ENCODE peak calls at places on chromosomes 4 and X, in seven cellular contexts. D is HCT116, M is HepG2, Y is GM12878, Q is SK-N-SH, F is K562, X is H1. H is an unnamed sample.

GRCh38 chr4:71411976-71412375 is 73.2 kb downstream of the SLC4A4 start:
- DNase-seq in D (no peak), M (no peak), Y (no peak), Q (no peak), F (no peak), X (no peak), H (no peak)

GRCh38 chrX:137227164-137227563 is 193.4 kb upstream of the GPR101 start:
- DNase-seq in D (no peak), M (no peak), Y (no peak), Q (no peak), F (no peak), X (no peak), H (no peak)

GRCh38 chr4:156201050-156201449 is 247.4 kb upstream of the CTSO start:
- DNase-seq in D (no peak), M (no peak), Y (peak), Q (no peak), F (no peak), X (no peak), H (no peak)

GRCh38 chrX:131762802-131763234 is 218.9 kb downstream of the OR13H1 start:
- DNase-seq in D (no peak), M (no peak), Y (peak), Q (peak), F (peak), X (no peak), H (peak)

GRCh38 chrX:56564921-56565861 is 1.8 kb downstream of the UBQLN2 start:
- DNase-seq in D (no peak), M (peak), Y (no peak), Q (peak), F (peak), X (no peak), H (no peak)

GRCh38 chr4:112706840-112707207 is 69.9 kb downstream of the LARP7 start:
- DNase-seq in D (no peak), M (no peak), Y (no peak), Q (no peak), F (no peak), X (no peak), H (no peak)

GRCh38 chr4:139315221-139315675 is 13.0 kb upstream of the NDUFC1 start:
- DNase-seq in D (no peak), M (no peak), Y (peak), Q (no peak), F (no peak), X (no peak), H (no peak)

GRCh38 chrX:32191316-32191715 is 1020.0 kb downstream of the DMD start:
- DNase-seq in D (no peak), M (no peak), Y (no peak), Q (no peak), F (no peak), X (no peak), H (no peak)

GRCh38 chr4:159582685-159583084 is 479.8 kb downstream of the RAPGEF2 start:
- DNase-seq in D (no peak), M (no peak), Y (no peak), Q (no peak), F (no peak), X (no peak), H (no peak)

GRCh38 chrX:135086197-135086854 is 34.0 kb downstream of the ETDB start:
- DNase-seq in D (peak), M (peak), Y (peak), Q (peak), F (peak), X (no peak), H (peak)

GRCh38 chrX:115372026-115372610 is 82.6 kb downstream of the LUZP4 start:
- DNase-seq in D (peak), M (no peak), Y (no peak), Q (no peak), F (no peak), X (no peak), H (peak)

GRCh38 chr4:174177536-174177935 is 105.9 kb downstream of the FBXO8 start:
- DNase-seq in D (no peak), M (no peak), Y (no peak), Q (no peak), F (no peak), X (no peak), H (no peak)

GRCh38 chr4:86893136-86893535 is 914 bp upstream of the C4orf36 start:
- DNase-seq in D (no peak), M (no peak), Y (no peak), Q (no peak), F (no peak), X (no peak), H (no peak)

GRCh38 chr4:169341490-169341889 is 70.7 kb upstream of the SH3RF1 start:
- DNase-seq in D (no peak), M (no peak), Y (peak), Q (no peak), F (no peak), X (no peak), H (no peak)

GRCh38 chrX:68829594-68830485 is 1.0 kb downstream of the EFNB1 start:
- DNase-seq in D (no peak), M (no peak), Y (no peak), Q (peak), F (no peak), X (no peak), H (peak)

GRCh38 chrX:68830486-68831404 is 1.9 kb downstream of the EFNB1 start:
- DNase-seq in D (no peak), M (no peak), Y (no peak), Q (peak), F (no peak), X (no peak), H (no peak)

GRCh38 chrX:68827848-68828562 is 816 bp upstream of the EFNB1 start:
- DNase-seq in D (peak), M (peak), Y (no peak), Q (peak), F (peak), X (peak), H (peak)

GRCh38 chrX:68827256-68827655 is 1.6 kb upstream of the EFNB1 start:
- DNase-seq in D (no peak), M (no peak), Y (no peak), Q (no peak), F (no peak), X (no peak), H (no peak)

DNA sequence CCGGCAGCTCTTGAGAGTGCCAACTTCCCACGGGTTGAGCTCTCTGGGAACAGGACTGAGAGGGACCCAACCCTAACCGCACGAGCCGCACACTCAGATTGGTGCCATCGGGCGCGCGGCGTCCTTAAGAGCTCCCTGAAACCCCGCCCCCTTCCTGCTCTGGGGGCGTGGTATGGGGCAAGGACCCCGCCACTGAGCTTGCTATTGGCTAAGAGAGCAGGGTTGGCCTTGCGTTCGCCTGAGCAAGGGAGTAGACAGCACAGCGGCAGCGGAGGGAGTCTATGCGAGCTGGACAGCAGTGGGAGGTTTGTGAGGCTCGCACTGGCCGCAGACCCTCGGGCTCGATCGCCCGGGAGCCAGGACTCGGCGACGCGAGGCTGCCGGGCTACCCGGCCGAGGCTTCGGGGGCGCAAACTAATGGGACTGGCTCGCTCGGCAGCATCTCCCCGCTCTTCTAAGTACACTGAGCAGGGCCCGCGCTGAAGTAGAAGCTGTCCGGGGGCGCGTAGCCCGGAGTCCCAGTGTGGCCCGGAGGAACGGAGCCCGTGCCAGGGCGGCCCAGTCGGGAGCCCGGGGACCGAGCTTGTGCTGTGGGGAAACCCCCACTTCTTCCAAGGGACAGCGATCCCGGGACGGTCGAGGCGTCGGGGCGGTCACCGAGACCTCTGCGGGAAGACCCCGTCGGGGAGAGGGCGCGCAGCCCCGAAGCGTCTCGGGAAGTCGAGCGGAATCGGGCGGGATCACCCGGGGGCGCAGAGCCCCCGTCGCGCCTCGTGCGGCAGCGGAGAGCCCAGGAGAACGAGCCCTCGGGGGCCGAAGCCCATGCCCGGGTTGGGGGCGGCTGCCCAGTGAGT is at the start of gene EFNB1:
- DNase-seq in D (peak), M (peak), Y (peak), Q (peak), F (peak), X (peak), H (peak)
- TF ChIP-seq JUND in D (no peak), M (no peak), Y (no peak), Q (no peak), F (no peak), X (no peak), H (no peak)

GRCh38 chr4:150235795-150236385 is 157.6 kb downstream of the DCLK2 start:
- DNase-seq in D (no peak), M (no peak), Y (no peak), Q (no peak), F (no peak), X (no peak), H (no peak)
- TF ChIP-seq JUND in D (no peak), M (no peak), Y (no peak), Q (no peak), F (no peak), X (no peak), H (no peak)

GRCh38 chrX:152635941-152636340 is 1.8 kb upstream of the GABRQ start:
- DNase-seq in D (peak), M (peak), Y (no peak), Q (peak), F (peak), X (no peak), H (peak)

GRCh38 chrX:152637649-152638442 is at the start of gene GABRQ:
- DNase-seq in D (peak), M (no peak), Y (no peak), Q (peak), F (peak), X (peak), H (no peak)

GRCh38 chrX:152638443-152638904 is 779 bp downstream of the GABRQ start:
- DNase-seq in D (no peak), M (no peak), Y (no peak), Q (no peak), F (no peak), X (no peak), H (no peak)

GRCh38 chrX:152632445-152633097 is 5.1 kb upstream of the GABRQ start:
- DNase-seq in D (peak), M (peak), Y (no peak), Q (peak), F (peak), X (no peak), H (peak)
- TF ChIP-seq JUND in D (no peak), M (no peak), Y (no peak), Q (no peak), F (no peak), X (no peak), H (no peak)

GRCh38 chr4:26204249-26204825 is 116.5 kb upstream of the RBPJ start:
- DNase-seq in D (no peak), M (no peak), Y (no peak), Q (no peak), F (no peak), X (no peak), H (no peak)

GRCh38 chr4:26197018-26197779 is 123.6 kb upstream of the RBPJ start:
- DNase-seq in D (peak), M (no peak), Y (peak), Q (no peak), F (no peak), X (no peak), H (no peak)

GRCh38 chr4:26199566-26199965 is 121.2 kb upstream of the RBPJ start:
- DNase-seq in D (no peak), M (no peak), Y (no peak), Q (no peak), F (no peak), X (no peak), H (no peak)

GRCh38 chr4:26204911-26205368 is 115.9 kb upstream of the RBPJ start:
- DNase-seq in D (no peak), M (no peak), Y (no peak), Q (no peak), F (no peak), X (no peak), H (no peak)

GRCh38 chr4:26201119-26201518 is 119.7 kb upstream of the RBPJ start:
- DNase-seq in D (no peak), M (no peak), Y (no peak), Q (no peak), F (no peak), X (no peak), H (no peak)
- TF ChIP-seq JUND in D (no peak), M (no peak), Y (no peak), Q (no peak), F (no peak), X (no peak), H (no peak)

DNA sequence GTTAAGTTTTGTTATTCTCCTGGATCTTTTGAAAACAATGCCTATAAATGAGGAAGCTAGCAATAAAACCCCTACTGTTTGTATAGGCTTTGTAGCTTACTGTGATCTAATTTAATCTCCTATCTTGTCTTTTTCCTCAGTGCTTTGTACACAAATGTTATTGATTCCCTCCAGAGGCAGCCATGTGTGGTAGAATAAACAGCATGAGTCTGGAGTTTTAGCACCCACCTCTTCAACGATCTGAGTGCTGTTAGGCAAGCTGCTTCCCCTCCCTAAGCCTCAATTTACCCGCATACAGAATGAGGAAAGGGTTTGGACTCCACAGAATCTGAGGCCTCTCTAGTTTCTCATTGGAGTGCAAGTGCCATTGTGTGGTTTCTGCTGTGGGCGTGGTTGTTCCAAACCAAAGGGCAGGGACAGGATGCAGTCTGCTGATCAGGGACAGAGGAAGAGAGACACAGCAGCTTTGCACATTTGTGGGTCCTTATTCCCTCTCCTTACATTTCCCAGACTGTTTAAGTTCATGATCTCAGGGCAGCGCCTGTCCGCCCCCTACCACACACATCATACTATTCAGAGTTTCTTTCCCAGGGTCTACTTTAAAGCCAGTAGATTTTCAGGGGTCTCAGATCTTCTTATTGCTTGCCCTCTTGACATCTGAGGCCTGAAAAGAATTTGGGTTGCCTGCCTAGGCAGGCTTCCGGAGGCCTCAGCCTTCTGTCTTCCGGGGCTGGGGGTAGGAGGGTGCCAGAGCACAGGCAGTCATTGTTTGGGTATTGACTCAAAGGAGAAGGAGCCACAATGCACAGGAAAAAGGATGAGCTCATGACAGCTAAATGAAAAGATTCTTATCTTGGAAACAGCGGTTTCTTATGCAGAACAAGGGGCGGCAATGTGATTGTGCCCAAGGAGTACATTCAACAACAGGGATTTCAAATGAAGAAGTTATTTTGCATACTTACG is 114.9 kb upstream of the TEX13D start:
- DNase-seq in D (no peak), M (peak), Y (no peak), Q (no peak), F (no peak), X (no peak), H (no peak)
- TF ChIP-seq JUND in D (no peak), M (no peak), Y (no peak), Q (peak), F (peak), X (no peak), H (no peak)

GRCh38 chrX:153845195-153845594 is 14.9 kb upstream of the PDZD4 start:
- DNase-seq in D (no peak), M (no peak), Y (no peak), Q (no peak), F (no peak), X (no peak), H (no peak)

GRCh38 chrX:153848325-153848724 is 18.0 kb upstream of the PDZD4 start:
- DNase-seq in D (no peak), M (no peak), Y (no peak), Q (no peak), F (no peak), X (no peak), H (no peak)

GRCh38 chrX:153845842-153846241 is 15.5 kb upstream of the PDZD4 start:
- DNase-seq in D (no peak), M (no peak), Y (no peak), Q (no peak), F (no peak), X (no peak), H (no peak)

GRCh38 chrX:153844509-153845082 is 14.3 kb upstream of the PDZD4 start:
- DNase-seq in D (no peak), M (no peak), Y (no peak), Q (no peak), F (no peak), X (no peak), H (no peak)
- TF ChIP-seq JUND in D (no peak), M (no peak), Y (no peak), Q (no peak), F (no peak), X (no peak), H (no peak)

GRCh38 chrX:149131780-149132179 is 373.3 kb downstream of the IDS start:
- DNase-seq in D (no peak), M (no peak), Y (no peak), Q (no peak), F (no peak), X (no peak), H (no peak)
- TF ChIP-seq JUND in D (no peak), M (no peak), Y (no peak), Q (no peak), F (no peak), X (no peak), H (no peak)

GRCh38 chrX:47648376-47648775 is 2.0 kb downstream of the ELK1 start:
- DNase-seq in D (no peak), M (no peak), Y (no peak), Q (no peak), F (no peak), X (no peak), H (no peak)
- TF ChIP-seq JUND in D (no peak), M (no peak), Y (no peak), Q (no peak), F (no peak), X (no peak), H (no peak)

DNA sequence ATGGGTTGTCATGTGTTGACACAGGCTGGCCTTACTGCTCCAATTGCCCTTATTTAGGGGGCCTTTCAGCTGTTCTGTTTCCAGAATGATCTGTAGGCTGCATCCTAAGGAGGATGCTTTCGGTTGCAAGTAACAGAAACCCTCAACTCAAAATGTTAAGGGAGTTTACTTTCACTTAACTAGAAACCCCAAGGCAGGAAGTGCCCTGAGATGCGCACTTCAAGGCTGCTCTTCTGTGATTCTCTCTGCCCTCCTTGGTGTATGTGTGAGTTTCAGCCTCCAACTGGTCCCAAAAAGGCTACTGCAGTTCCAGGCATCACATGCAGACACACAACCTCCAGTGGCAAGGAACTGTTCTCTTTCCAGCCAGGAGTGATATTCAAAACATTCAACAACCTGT is 97.3 kb upstream of the ATP6AP2 start:
- DNase-seq in D (no peak), M (no peak), Y (no peak), Q (no peak), F (no peak), X (no peak), H (no peak)
- TF ChIP-seq JUND in D (no peak), M (no peak), Y (no peak), Q (no peak), F (no peak), X (no peak), H (no peak)

GRCh38 chrX:17587352-17587751 is 149.9 kb upstream of the SCML1 start:
- DNase-seq in D (no peak), M (no peak), Y (no peak), Q (no peak), F (no peak), X (no peak), H (no peak)

GRCh38 chrX:17592117-17592516 is 145.2 kb upstream of the SCML1 start:
- DNase-seq in D (no peak), M (no peak), Y (no peak), Q (no peak), F (no peak), X (no peak), H (no peak)

GRCh38 chrX:17591741-17592110 is 145.6 kb upstream of the SCML1 start:
- DNase-seq in D (no peak), M (no peak), Y (no peak), Q (no peak), F (no peak), X (no peak), H (no peak)

GRCh38 chrX:17588303-17588702 is 149.0 kb upstream of the SCML1 start:
- DNase-seq in D (no peak), M (no peak), Y (no peak), Q (no peak), F (no peak), X (no peak), H (no peak)

DNA sequence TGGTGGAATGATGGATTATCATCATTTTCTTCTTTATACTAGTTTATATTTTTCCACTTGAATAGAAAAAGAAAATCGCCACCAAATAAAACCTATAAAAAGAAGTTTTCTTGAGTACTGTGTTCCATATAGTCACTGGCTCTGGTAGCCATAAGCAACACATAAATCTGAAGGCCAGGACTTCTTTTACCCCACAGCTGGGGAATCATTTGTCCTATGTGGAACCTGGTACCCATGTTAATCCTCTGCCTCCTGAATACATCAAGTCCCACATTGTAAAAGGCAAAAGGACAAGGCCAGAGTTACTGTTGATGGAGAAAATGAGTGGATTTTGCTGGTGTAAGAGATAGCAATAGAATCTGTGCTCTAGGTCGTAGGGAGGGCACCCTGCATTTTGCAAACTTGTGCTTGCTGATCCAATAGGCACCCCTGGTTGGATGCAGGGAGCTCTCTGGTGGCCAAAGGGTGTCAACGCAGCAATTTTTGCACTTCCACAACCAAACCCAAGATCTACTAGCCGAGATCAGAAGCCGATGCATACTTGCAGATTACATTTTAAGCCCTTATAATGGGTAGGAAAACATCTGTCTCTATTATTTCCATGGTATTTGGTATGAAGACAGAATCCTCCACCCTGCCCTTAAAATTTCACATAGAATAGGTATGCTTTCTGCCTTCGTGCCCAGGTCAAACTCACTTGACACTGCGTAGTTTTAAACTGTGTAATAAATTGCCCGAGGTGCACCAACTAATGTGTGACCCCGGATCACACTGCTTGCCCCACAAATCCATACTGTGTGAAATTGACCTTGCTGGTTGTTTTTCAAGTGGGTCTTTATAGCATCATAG is 146.2 kb upstream of the SCML1 start:
- DNase-seq in D (peak), M (peak), Y (no peak), Q (peak), F (peak), X (peak), H (peak)
- TF ChIP-seq JUND in D (no peak), M (no peak), Y (no peak), Q (no peak), F (no peak), X (no peak), H (no peak)

H was measured in T47D.